ENCODE peak calls at places on chromosomes 12 and 14, in five cellular contexts. M is aorta, G is IMR-90, B is fibroblast of lung, K is right cardiac atrium. R is an unnamed sample.

GRCh38 chr14:29898470-29898869 is 29.2 kb downstream of the PRKD1 start:
- DNase-seq in M (no peak), G (no peak), B (no peak), K (no peak), R (no peak)

GRCh38 chr12:32566663-32567634 is 112.2 kb upstream of the DNM1L start:
- DNase-seq in M (no peak), G (peak; percentile 10), B (no peak), K (no peak), R (no peak)

GRCh38 chr14:35155962-35156361 is 33.6 kb downstream of the PRORP start:
- DNase-seq in M (no peak), G (peak; percentile 79), B (peak; percentile 11), K (no peak), R (no peak)

GRCh38 chr14:99579903-99580570 is 24.0 kb downstream of the CCDC85C start:
- DNase-seq in M (no peak), G (peak; percentile 77), B (no peak), K (no peak), R (no peak)

GRCh38 chr14:103576371-103577024 is 13.7 kb downstream of the COA8 start:
- DNase-seq in M (peak; percentile 96), G (peak; percentile 80), B (peak; percentile 91), K (peak; percentile 96), R (peak; percentile 87)

GRCh38 chr12:108733132-108733531 is 1.8 kb upstream of the CORO1C start:
- DNase-seq in M (no peak), G (no peak), B (no peak), K (no peak), R (no peak)

GRCh38 chr12:105920161-105920684 is 218.5 kb downstream of the NUAK1 start:
- DNase-seq in M (no peak), G (no peak), B (no peak), K (peak; percentile 74), R (peak; percentile 43)

GRCh38 chr14:101018561-101019290 is 115.2 kb upstream of the RTL1 start:
- DNase-seq in M (no peak), G (no peak), B (no peak), K (no peak), R (no peak)

GRCh38 chr14:72812292-72812851 is 81.5 kb downstream of the DPF3 start:
- DNase-seq in M (peak; percentile 83), G (no peak), B (no peak), K (peak; percentile 78), R (peak; percentile 82)

GRCh38 chr12:49340971-49341776 is 4.2 kb upstream of the C1QL4 start:
- DNase-seq in M (peak; percentile 41), G (no peak), B (no peak), K (no peak), R (no peak)

GRCh38 chr14:69662636-69663321 is 51.4 kb downstream of the SUSD6 start:
- DNase-seq in M (no peak), G (no peak), B (no peak), K (no peak), R (no peak)

GRCh38 chr14:88933203-88933602 is 108.8 kb downstream of the TTC8 start:
- DNase-seq in M (no peak), G (no peak), B (no peak), K (no peak), R (no peak)

GRCh38 chr12:9673404-9674225 is 4.1 kb downstream of the CLEC2D start:
- DNase-seq in M (peak; percentile 84), G (peak; percentile 92), B (peak; percentile 92), K (peak; percentile 80), R (peak; percentile 52)

GRCh38 chr14:71662291-71662790 is 269.9 kb upstream of the RGS6 start:
- DNase-seq in M (no peak), G (no peak), B (no peak), K (no peak), R (no peak)

GRCh38 chr14:22549981-22550670 is 38.9 kb downstream of the DAD1 start:
- DNase-seq in M (no peak), G (peak; percentile 63), B (no peak), K (no peak), R (no peak)

GRCh38 chr12:31317471-31318397 is 8.2 kb downstream of the SINHCAF start:
- DNase-seq in M (no peak), G (no peak), B (peak; percentile 47), K (no peak), R (no peak)

GRCh38 chr14:54251356-54251755 is 145.5 kb upstream of the CDKN3 start:
- DNase-seq in M (no peak), G (no peak), B (no peak), K (peak; percentile 56), R (no peak)

GRCh38 chr12:48980953-48981756 is 3.0 kb downstream of the WNT1 start:
- DNase-seq in M (peak; percentile 60), G (peak; percentile 29), B (no peak), K (peak; percentile 75), R (no peak)

GRCh38 chr12:132279184-132279889 is 50.1 kb downstream of the GALNT9 start:
- DNase-seq in M (peak; percentile 36), G (peak; percentile 9), B (peak; percentile 31), K (peak; percentile 84), R (peak; percentile 79)

GRCh38 chr14:75653563-75653962 is 7.1 kb downstream of the ERG28 start:
- DNase-seq in M (no peak), G (no peak), B (no peak), K (no peak), R (no peak)
- H3K4me1 ChIP-seq in M (no peaks in the 10 kb centered on the region), G (peaks cover 2% of the 10 kb centered on the region), B (peaks cover 2% of the 10 kb centered on the region), K (no peaks in the 10 kb centered on the region), R (peaks cover 11% of the 10 kb centered on the region)

GRCh38 chr12:130141901-130142683 is 20.2 kb upstream of the FZD10 start:
- DNase-seq in M (no peak), G (no peak), B (no peak), K (peak; percentile 6), R (no peak)
- H3K27me3 ChIP-seq in M (no peaks in the 10 kb centered on the region), G (no peaks in the 10 kb centered on the region), B (no peaks in the 10 kb centered on the region), K (no peaks in the 10 kb centered on the region), R (peaks cover 84% of the 10 kb centered on the region)

DNA sequence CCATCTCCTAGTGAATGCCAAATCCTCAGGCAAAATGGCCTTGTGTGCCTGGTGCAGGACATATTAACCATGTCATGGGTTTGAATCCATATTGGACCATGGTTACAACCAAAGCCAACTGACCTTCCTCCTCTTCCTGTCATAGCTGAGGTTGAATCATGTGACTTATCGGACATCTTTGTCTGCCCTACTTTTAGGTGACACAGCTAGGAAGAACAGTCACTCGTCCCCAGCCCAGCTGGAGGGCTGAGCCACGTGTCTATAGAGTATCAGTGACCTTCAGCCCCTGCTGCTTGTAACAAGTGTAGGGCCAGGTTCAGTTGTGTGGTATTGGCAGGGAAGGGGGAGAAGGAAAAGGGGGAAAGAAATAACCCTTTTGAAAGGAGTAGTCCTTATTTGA is 225.2 kb downstream of the KTN1 start:
- DNase-seq in M (no peak), G (no peak), B (no peak), K (no peak), R (no peak)
- H3K4me1 ChIP-seq in M (no peaks in the 10 kb centered on the region), G (no peaks in the 10 kb centered on the region), B (no peaks in the 10 kb centered on the region), K (peaks cover 8% of the 10 kb centered on the region), R (peaks cover 26% of the 10 kb centered on the region)

GRCh38 chr12:52005903-52006703 is 643 bp upstream of the TAMALIN start:
- DNase-seq in M (peak; percentile 87), G (no peak), B (no peak), K (peak; percentile 86), R (no peak)
- H3K27me3 ChIP-seq in M (no peaks in the 10 kb centered on the region), G (no peaks in the 10 kb centered on the region), B (peaks cover 16% of the 10 kb centered on the region), K (no peaks in the 10 kb centered on the region), R (peaks cover 31% of the 10 kb centered on the region)

DNA sequence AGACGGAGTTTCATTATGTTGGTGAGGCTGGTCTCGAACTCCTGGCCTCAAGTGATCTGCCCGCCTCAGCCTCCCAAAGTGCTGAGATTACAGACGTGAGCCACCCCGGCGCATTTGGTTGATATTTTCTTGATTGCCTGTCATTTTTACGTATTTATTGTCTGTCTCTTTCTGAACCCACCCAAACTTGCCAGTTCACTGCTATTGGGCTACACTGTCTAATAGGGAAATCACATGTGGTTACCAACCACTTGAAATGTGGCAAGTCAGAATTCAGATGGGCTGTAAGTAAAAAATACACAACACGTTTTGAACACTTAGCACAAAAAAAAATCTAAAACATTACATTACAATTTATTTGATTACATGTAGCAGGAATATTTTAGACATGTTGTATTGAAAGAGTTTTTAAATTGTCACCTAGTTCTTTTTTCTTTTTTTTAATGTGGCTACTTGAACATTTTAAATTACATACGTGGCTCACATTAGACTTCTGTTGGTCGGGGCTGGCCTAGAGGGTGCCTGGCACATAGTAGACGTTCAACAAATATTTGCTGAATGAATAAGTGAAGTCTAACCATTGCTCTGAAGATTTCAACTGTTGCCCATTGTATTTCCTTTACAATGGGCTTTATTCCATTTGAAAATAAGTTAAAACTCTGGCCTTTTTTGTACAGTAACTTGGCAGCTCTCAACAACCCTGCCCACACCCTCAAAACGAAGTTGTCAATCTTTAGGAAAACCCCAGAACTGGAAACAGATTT is 1.9 kb downstream of the WSB2 start:
- DNase-seq in M (no peak), G (peak; percentile 47), B (no peak), K (no peak), R (no peak)
- H3K4me1 ChIP-seq in M (no peaks in the 10 kb centered on the region), G (peaks cover 10% of the 10 kb centered on the region), B (peaks cover 3% of the 10 kb centered on the region), K (no peaks in the 10 kb centered on the region), R (peaks cover 83% of the 10 kb centered on the region)

GRCh38 chr12:118982308-118982707 is 967 bp downstream of the SRRM4 start:
- DNase-seq in M (no peak), G (no peak), B (no peak), K (no peak), R (no peak)
- H3K27me3 ChIP-seq in M (no peaks in the 10 kb centered on the region), G (no peaks in the 10 kb centered on the region), B (no peaks in the 10 kb centered on the region), K (peaks cover 3% of the 10 kb centered on the region), R (peaks cover 100% of the 10 kb centered on the region)

GRCh38 chr12:62716866-62717477 is 218.0 kb downstream of the PPM1H start:
- DNase-seq in M (no peak), G (no peak), B (no peak), K (no peak), R (no peak)

GRCh38 chr12:62714409-62715075 is 220.4 kb downstream of the PPM1H start:
- DNase-seq in M (no peak), G (no peak), B (no peak), K (peak; percentile 73), R (peak; percentile 63)

GRCh38 chr12:62717636-62718035 is 217.3 kb downstream of the PPM1H start:
- DNase-seq in M (no peak), G (no peak), B (no peak), K (no peak), R (no peak)

GRCh38 chr12:62715086-62715786 is 219.7 kb downstream of the PPM1H start:
- DNase-seq in M (no peak), G (no peak), B (no peak), K (peak; percentile 58), R (peak; percentile 28)

DNA sequence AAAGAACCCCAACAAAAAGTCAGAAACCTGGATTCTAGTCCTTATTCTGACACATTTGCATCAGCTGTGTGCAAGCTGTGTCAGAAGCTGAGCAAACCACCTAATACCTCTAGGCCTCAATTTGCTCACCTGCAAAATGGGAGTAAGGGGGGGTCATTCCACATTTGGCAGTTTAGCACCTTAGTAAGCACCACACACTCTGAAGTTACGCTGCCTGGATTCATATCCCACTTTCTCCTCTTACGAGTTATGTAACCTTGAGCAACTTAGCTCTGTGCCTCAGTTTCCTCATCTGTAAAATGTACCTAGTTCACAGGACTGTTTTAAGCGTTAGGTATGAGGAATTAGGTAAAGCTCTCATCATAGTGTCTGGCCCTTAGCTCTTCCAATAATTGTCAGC is 218.9 kb downstream of the PPM1H start:
- DNase-seq in M (no peak), G (no peak), B (no peak), K (no peak), R (no peak)
- H3K4me1 ChIP-seq in M (no peaks in the 10 kb centered on the region), G (peaks cover 9% of the 10 kb centered on the region), B (peaks cover 12% of the 10 kb centered on the region), K (peaks cover 15% of the 10 kb centered on the region), R (peaks cover 45% of the 10 kb centered on the region)

GRCh38 chr12:54038260-54038759 is 5.5 kb downstream of the HOXC5 start:
- DNase-seq in M (no peak), G (no peak), B (no peak), K (no peak), R (no peak)
- H3K27me3 ChIP-seq in M (no peaks in the 10 kb centered on the region), G (peaks cover 73% of the 10 kb centered on the region), B (peaks cover 31% of the 10 kb centered on the region), K (no peaks in the 10 kb centered on the region), R (peaks cover 100% of the 10 kb centered on the region)